ENCODE peak calls at places on chromosomes 3 and 15, in ten cellular contexts. U, O, G, I, V, T, Q, E, D and M are unnamed samples.

GRCh38 chr3:48783304-48783703 is 64.4 kb downstream of the PRKAR2A start:
- DNase-seq in G (no peak), T (no peak), Q (no peak), O (no peak), D (no peak), U (no peak), E (no peak), I (no peak), V (no peak), M (no peak)

GRCh38 chr15:85702321-85703230 is 92.1 kb downstream of the KLHL25 start:
- DNase-seq in G (peak), D (no peak), V (no peak), E (no peak), T (peak), Q (no peak), I (no peak), U (peak), O (no peak), M (no peak)

GRCh38 chr15:27854601-27855000 is 244.5 kb downstream of the OCA2 start:
- DNase-seq in T (no peak), D (no peak), E (no peak), I (no peak), U (no peak), O (no peak), V (no peak), Q (no peak), G (no peak), M (no peak)

GRCh38 chr3:196915375-196915774 is 27.0 kb downstream of the NCBP2 start:
- DNase-seq in I (no peak), E (no peak), Q (no peak), O (no peak), D (no peak), V (no peak), U (no peak), G (no peak), T (no peak), M (no peak)

GRCh38 chr3:66138336-66139234 is 82.2 kb upstream of the SLC25A26 start:
- DNase-seq in V (peak), Q (peak), G (peak), U (peak), T (peak), D (peak), O (peak), I (no peak), E (no peak), M (peak)

GRCh38 chr3:185361920-185362319 is 1.0 kb upstream of the MAP3K13 start:
- DNase-seq in E (no peak), V (no peak), D (no peak), Q (peak), U (no peak), I (no peak), O (no peak), T (no peak), G (no peak), M (no peak)

GRCh38 chr3:184873136-184873535 is 61.2 kb downstream of the VPS8 start:
- DNase-seq in T (no peak), G (no peak), V (no peak), U (no peak), I (no peak), D (no peak), O (no peak), Q (no peak), E (no peak), M (no peak)

GRCh38 chr3:128069271-128069670 is 17.0 kb downstream of the SEC61A1 start:
- DNase-seq in D (no peak), G (no peak), U (no peak), I (no peak), E (no peak), T (no peak), O (no peak), V (no peak), Q (no peak), M (no peak)

GRCh38 chr15:96254168-96254567 is 76.3 kb upstream of the NR2F2 start:
- DNase-seq in D (no peak), T (no peak), U (no peak), V (no peak), Q (peak), I (no peak), E (no peak), O (no peak), G (no peak), M (no peak)

DNA sequence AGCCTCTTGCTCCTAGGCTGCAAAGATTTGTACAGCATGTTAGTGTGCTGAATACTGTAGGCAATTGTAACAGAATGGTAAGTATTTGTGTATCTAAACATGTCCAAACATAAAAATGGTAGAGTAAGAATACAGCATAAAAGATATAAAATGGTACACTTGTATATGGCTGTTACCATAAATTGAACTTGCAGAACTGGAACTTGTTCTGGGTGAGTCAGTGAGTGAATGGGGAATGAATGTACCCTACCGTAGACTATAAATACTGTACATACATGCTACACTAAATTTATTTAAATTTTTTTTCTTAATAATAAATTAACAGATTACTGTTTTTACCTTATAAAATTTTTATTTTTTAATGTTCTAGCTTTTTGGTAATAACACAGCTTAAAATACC is 858.7 kb downstream of the ROBO2 start:
- DNase-seq in Q (peak), T (no peak), G (no peak), U (no peak), D (no peak), V (no peak), I (no peak), E (no peak), O (no peak), M (no peak)
- TF ChIP-seq CTCF in Q (no peak), T (no peak), G (no peak), U (no peak), D (no peak), V (no peak), I (no peak), E (no peak), O (no peak), M (no peak)

GRCh38 chr3:100796556-100796955 is 87.3 kb downstream of the TFG start:
- DNase-seq in E (no peak), U (peak), D (peak), O (no peak), T (peak), I (no peak), Q (peak), G (peak), V (no peak), M (no peak)
- TF ChIP-seq CTCF in E (no peak), U (peak), D (peak), O (peak), T (peak), I (peak), Q (peak), G (no peak), V (no peak), M (peak)

DNA sequence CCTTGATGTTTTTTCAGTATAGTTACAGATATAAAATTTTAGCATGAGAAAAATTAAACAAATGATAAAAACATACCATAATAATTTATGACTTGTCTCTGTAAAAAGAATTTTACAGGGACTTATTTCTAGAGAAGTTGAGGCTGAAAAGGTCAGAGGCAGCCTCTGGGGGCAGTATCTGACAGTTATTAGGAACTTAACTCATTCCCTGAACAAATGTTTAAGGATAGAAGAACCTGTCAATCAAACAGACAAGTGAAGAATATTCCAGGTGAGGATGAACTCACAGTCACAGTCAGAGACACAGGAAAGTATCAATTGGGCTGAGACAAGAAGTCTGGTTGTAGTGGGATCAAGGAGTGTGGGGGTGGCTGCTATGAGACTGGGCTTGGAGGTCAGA is 7.3 kb downstream of the MYLK start:
- DNase-seq in V (no peak), U (no peak), I (no peak), Q (no peak), T (no peak), O (no peak), E (no peak), G (no peak), D (no peak), M (no peak)
- TF ChIP-seq CTCF in V (no peak), U (peak), I (peak), Q (no peak), T (peak), O (no peak), E (no peak), G (no peak), D (peak), M (peak)

DNA sequence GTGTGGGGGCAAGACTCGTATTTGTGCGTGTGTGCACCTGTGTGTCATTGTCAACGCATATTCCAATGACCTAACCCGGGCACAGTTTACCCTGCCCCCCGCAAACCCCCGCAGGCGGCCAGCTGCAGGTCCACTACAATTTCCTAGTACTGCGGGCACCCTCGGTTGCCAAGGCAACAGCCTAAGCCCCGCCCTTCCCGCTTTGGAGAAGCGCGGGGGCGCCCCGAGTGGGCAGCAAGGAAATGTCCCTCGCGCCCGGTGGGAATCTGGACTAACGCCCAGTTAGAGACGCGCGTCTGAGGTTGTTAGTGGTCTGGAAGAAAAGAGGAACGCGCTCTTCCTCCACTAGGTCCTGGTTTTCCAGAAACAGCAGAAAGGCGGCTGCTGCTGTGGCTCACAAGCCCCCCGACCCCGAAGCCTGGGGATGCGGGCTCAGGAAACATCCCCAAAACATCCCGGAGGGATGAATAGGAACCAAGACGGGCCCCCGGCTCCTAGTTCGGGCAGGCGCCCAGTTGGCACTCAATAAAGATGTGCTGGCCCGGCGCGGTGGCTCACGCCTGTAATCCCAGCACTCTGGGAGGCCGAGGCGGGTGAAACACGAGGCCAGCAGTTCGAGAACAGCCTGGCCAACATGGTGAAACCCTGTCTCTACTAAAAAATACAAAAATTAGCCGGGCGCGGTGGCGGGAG is 1.1 kb downstream of the ABHD14A start:
- DNase-seq in O (no peak), T (peak), D (peak), U (peak), E (no peak), V (peak), Q (no peak), G (peak), I (no peak), M (no peak)
- TF ChIP-seq CTCF in O (no peak), T (no peak), D (peak), U (no peak), E (peak), V (no peak), Q (no peak), G (peak), I (peak), M (peak)

GRCh38 chr3:139541898-139542288 is 2.4 kb upstream of the RBP1 start:
- DNase-seq in T (no peak), O (no peak), D (no peak), E (no peak), Q (no peak), G (no peak), I (no peak), V (no peak), U (no peak), M (no peak)
- TF ChIP-seq CTCF in T (no peak), O (no peak), D (no peak), E (no peak), Q (peak), G (no peak), I (no peak), V (no peak), U (no peak), M (no peak)

GRCh38 chr3:176937546-176937945 is 259.7 kb downstream of the TBL1XR1 start:
- DNase-seq in V (no peak), G (no peak), D (no peak), U (no peak), E (no peak), O (no peak), T (peak), Q (no peak), I (no peak), M (no peak)

GRCh38 chr3:176935524-176935923 is 261.8 kb downstream of the TBL1XR1 start:
- DNase-seq in T (no peak), U (no peak), O (no peak), G (no peak), Q (no peak), I (no peak), E (no peak), D (no peak), V (no peak), M (no peak)

GRCh38 chr3:176937994-176938393 is 259.3 kb downstream of the TBL1XR1 start:
- DNase-seq in D (no peak), U (no peak), O (no peak), G (no peak), E (no peak), I (no peak), T (no peak), V (no peak), Q (no peak), M (no peak)

GRCh38 chr3:176941674-176942073 is 255.6 kb downstream of the TBL1XR1 start:
- DNase-seq in E (no peak), I (no peak), G (no peak), Q (no peak), V (no peak), D (no peak), O (no peak), U (no peak), T (peak), M (no peak)

GRCh38 chr3:176939022-176939817 is 258.1 kb downstream of the TBL1XR1 start:
- DNase-seq in E (no peak), O (peak), I (no peak), U (peak), G (peak), V (peak), T (peak), Q (peak), D (peak), M (peak)
- TF ChIP-seq CTCF in E (peak), O (peak), I (peak), U (peak), G (peak), V (peak), T (peak), Q (peak), D (peak), M (peak)

GRCh38 chr15:78872972-78873795 is 494 bp downstream of the MORF4L1 start:
- DNase-seq in O (peak), V (peak), Q (peak), T (peak), D (peak), E (no peak), I (peak), U (peak), G (peak), M (peak)
- TF ChIP-seq CTCF in O (peak), V (no peak), Q (peak), T (peak), D (peak), E (peak), I (peak), U (peak), G (peak), M (peak)

GRCh38 chr3:104291437-104291851 is 1075.3 kb upstream of the ALCAM start:
- DNase-seq in Q (peak), E (no peak), G (no peak), T (no peak), I (no peak), D (no peak), O (no peak), V (no peak), U (peak), M (peak)
- TF ChIP-seq CTCF in Q (no peak), E (no peak), G (no peak), T (no peak), I (no peak), D (no peak), O (no peak), V (no peak), U (no peak), M (no peak)

DNA sequence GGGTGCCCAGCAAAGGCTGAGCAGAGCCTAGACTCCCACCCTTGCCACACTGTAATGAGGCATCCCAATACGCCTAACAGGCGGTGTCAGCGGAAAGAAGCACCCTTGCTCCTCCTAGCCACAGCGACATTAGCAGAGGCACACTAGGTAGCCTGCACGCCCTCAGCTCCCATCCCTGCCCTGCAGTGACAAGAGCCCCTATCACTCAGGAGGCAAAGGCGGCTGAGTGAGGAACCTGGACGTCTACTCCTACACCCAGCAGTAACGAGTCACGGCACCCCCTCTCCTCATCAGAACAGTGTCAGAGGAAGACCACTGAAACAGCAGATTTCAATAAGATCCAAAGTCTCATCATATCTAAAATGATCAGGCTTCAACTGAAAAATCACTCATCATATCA is 12.0 kb upstream of the MAP6D1 start:
- DNase-seq in D (no peak), U (no peak), G (no peak), V (no peak), T (no peak), E (no peak), Q (no peak), O (peak), I (no peak), M (no peak)
- TF ChIP-seq CTCF in D (no peak), U (no peak), G (no peak), V (no peak), T (no peak), E (no peak), Q (no peak), O (no peak), I (no peak), M (no peak)